ENCODE peak calls at places on chromosomes 1 and 21, in ten cellular contexts. One of them, this sample, is unnamed.

GRCh38 chr1:94961994-94962744 is 35.3 kb upstream of the CNN3 start:
- DNase-seq in ovary: no peak
- DNase-seq in colonic mucosa: no peak
- DNase-seq in uterus: no peak
- DNase-seq in AG10803: no peak
- DNase-seq in fibroblast of mammary gland: no peak
- DNase-seq in NB4: no peak
- DNase-seq in fibroblast of lung: no peak
- DNase-seq in tibial nerve: no peak
- DNase-seq in heart left ventricle: no peak
- DNase-seq in this sample: no peak

GRCh38 chr1:24717867-24718650 is 27.2 kb upstream of the CLIC4 start:
- DNase-seq in ovary: no peak
- DNase-seq in colonic mucosa: no peak
- DNase-seq in uterus: no peak
- DNase-seq in AG10803: no peak
- DNase-seq in fibroblast of mammary gland: no peak
- DNase-seq in NB4: no peak
- DNase-seq in fibroblast of lung: no peak
- DNase-seq in tibial nerve: no peak
- DNase-seq in heart left ventricle: no peak
- DNase-seq in this sample: no peak

GRCh38 chr1:208047476-208047934 is 136.6 kb upstream of the CD34 start:
- DNase-seq in ovary: peak
- DNase-seq in colonic mucosa: peak
- DNase-seq in uterus: peak
- DNase-seq in AG10803: peak
- DNase-seq in fibroblast of mammary gland: peak
- DNase-seq in NB4: no peak
- DNase-seq in fibroblast of lung: peak
- DNase-seq in tibial nerve: peak
- DNase-seq in heart left ventricle: peak
- DNase-seq in this sample: no peak

GRCh38 chr1:66302810-66303209 is 231.1 kb upstream of the SGIP1 start:
- DNase-seq in ovary: no peak
- DNase-seq in colonic mucosa: no peak
- DNase-seq in uterus: no peak
- DNase-seq in AG10803: peak
- DNase-seq in fibroblast of mammary gland: no peak
- DNase-seq in NB4: peak
- DNase-seq in fibroblast of lung: peak
- DNase-seq in tibial nerve: no peak
- DNase-seq in heart left ventricle: no peak
- DNase-seq in this sample: no peak

GRCh38 chr1:7450772-7451171 is 320.3 kb upstream of the VAMP3 start:
- DNase-seq in ovary: no peak
- DNase-seq in colonic mucosa: no peak
- DNase-seq in uterus: no peak
- DNase-seq in AG10803: no peak
- DNase-seq in fibroblast of mammary gland: no peak
- DNase-seq in NB4: no peak
- DNase-seq in fibroblast of lung: no peak
- DNase-seq in tibial nerve: no peak
- DNase-seq in heart left ventricle: no peak
- DNase-seq in this sample: no peak

GRCh38 chr1:108154323-108154722 is 45.8 kb downstream of the SLC25A24 start:
- DNase-seq in ovary: no peak
- DNase-seq in colonic mucosa: no peak
- DNase-seq in uterus: no peak
- DNase-seq in AG10803: no peak
- DNase-seq in fibroblast of mammary gland: peak
- DNase-seq in NB4: no peak
- DNase-seq in fibroblast of lung: peak
- DNase-seq in tibial nerve: no peak
- DNase-seq in heart left ventricle: no peak
- DNase-seq in this sample: no peak

GRCh38 chr21:29829514-29830255 is 110.1 kb downstream of the GRIK1 start:
- DNase-seq in ovary: no peak
- DNase-seq in colonic mucosa: no peak
- DNase-seq in uterus: no peak
- DNase-seq in AG10803: no peak
- DNase-seq in fibroblast of mammary gland: peak
- DNase-seq in NB4: no peak
- DNase-seq in fibroblast of lung: peak
- DNase-seq in tibial nerve: no peak
- DNase-seq in heart left ventricle: no peak
- DNase-seq in this sample: no peak

GRCh38 chr1:185157599-185158469 is 867 bp downstream of the SWT1 start:
- DNase-seq in ovary: no peak
- DNase-seq in colonic mucosa: peak
- DNase-seq in uterus: no peak
- DNase-seq in AG10803: no peak
- DNase-seq in fibroblast of mammary gland: peak
- DNase-seq in NB4: peak
- DNase-seq in fibroblast of lung: peak
- DNase-seq in tibial nerve: no peak
- DNase-seq in heart left ventricle: no peak
- DNase-seq in this sample: peak

GRCh38 chr1:9296850-9297249 is 4.2 kb downstream of the SPSB1 start:
- DNase-seq in ovary: no peak
- DNase-seq in colonic mucosa: no peak
- DNase-seq in uterus: no peak
- DNase-seq in AG10803: no peak
- DNase-seq in fibroblast of mammary gland: no peak
- DNase-seq in NB4: no peak
- DNase-seq in fibroblast of lung: no peak
- DNase-seq in tibial nerve: peak
- DNase-seq in heart left ventricle: no peak
- DNase-seq in this sample: no peak

DNA sequence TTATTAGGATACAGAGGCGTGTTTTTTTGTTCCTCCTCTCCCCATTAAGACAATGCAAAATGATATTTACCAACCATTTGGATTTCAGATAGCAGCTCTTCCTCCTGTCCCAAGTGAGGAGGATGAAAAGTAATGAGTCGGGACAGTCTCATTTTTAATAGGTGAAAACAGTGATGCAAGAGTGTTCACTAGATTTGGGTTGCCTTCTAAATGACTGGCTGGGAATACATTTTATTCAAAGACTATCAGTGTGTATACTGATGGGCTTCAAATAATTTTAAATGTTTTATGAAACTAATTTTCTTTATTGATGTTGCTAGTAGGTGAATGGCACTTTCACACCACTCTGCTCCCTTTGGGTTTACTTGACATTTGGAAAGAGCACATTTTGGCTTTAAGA is 2.1 kb downstream of the RCOR3 start:
- DNase-seq in ovary: no peak
- DNase-seq in colonic mucosa: no peak
- DNase-seq in uterus: no peak
- DNase-seq in AG10803: no peak
- DNase-seq in fibroblast of mammary gland: no peak
- DNase-seq in NB4: peak
- DNase-seq in fibroblast of lung: no peak
- DNase-seq in tibial nerve: no peak
- DNase-seq in heart left ventricle: no peak
- DNase-seq in this sample: no peak
- H3K4me3 ChIP-seq in ovary: peak
- H3K4me3 ChIP-seq in colonic mucosa: peak
- H3K4me3 ChIP-seq in uterus: no peak
- H3K4me3 ChIP-seq in AG10803: peak
- H3K4me3 ChIP-seq in fibroblast of mammary gland: peak
- H3K4me3 ChIP-seq in NB4: peak
- H3K4me3 ChIP-seq in fibroblast of lung: peak
- H3K4me3 ChIP-seq in tibial nerve: peak
- H3K4me3 ChIP-seq in heart left ventricle: peak
- H3K4me3 ChIP-seq in this sample: peak

GRCh38 chr1:41426201-41426890 is 58.1 kb downstream of the EDN2 start:
- DNase-seq in ovary: no peak
- DNase-seq in colonic mucosa: no peak
- DNase-seq in uterus: no peak
- DNase-seq in AG10803: no peak
- DNase-seq in fibroblast of mammary gland: no peak
- DNase-seq in NB4: no peak
- DNase-seq in fibroblast of lung: no peak
- DNase-seq in tibial nerve: no peak
- DNase-seq in heart left ventricle: peak
- DNase-seq in this sample: no peak

GRCh38 chr1:41422306-41422705 is 61.1 kb downstream of the FOXO6 start:
- DNase-seq in ovary: no peak
- DNase-seq in colonic mucosa: no peak
- DNase-seq in uterus: no peak
- DNase-seq in AG10803: no peak
- DNase-seq in fibroblast of mammary gland: no peak
- DNase-seq in NB4: no peak
- DNase-seq in fibroblast of lung: no peak
- DNase-seq in tibial nerve: no peak
- DNase-seq in heart left ventricle: peak
- DNase-seq in this sample: no peak

GRCh38 chr1:41424581-41425118 is 59.8 kb downstream of the EDN2 start:
- DNase-seq in ovary: no peak
- DNase-seq in colonic mucosa: no peak
- DNase-seq in uterus: no peak
- DNase-seq in AG10803: peak
- DNase-seq in fibroblast of mammary gland: no peak
- DNase-seq in NB4: no peak
- DNase-seq in fibroblast of lung: no peak
- DNase-seq in tibial nerve: no peak
- DNase-seq in heart left ventricle: no peak
- DNase-seq in this sample: no peak

GRCh38 chr1:41425369-41425768 is 59.1 kb downstream of the EDN2 start:
- DNase-seq in ovary: no peak
- DNase-seq in colonic mucosa: no peak
- DNase-seq in uterus: no peak
- DNase-seq in AG10803: no peak
- DNase-seq in fibroblast of mammary gland: no peak
- DNase-seq in NB4: no peak
- DNase-seq in fibroblast of lung: no peak
- DNase-seq in tibial nerve: no peak
- DNase-seq in heart left ventricle: no peak
- DNase-seq in this sample: no peak

DNA sequence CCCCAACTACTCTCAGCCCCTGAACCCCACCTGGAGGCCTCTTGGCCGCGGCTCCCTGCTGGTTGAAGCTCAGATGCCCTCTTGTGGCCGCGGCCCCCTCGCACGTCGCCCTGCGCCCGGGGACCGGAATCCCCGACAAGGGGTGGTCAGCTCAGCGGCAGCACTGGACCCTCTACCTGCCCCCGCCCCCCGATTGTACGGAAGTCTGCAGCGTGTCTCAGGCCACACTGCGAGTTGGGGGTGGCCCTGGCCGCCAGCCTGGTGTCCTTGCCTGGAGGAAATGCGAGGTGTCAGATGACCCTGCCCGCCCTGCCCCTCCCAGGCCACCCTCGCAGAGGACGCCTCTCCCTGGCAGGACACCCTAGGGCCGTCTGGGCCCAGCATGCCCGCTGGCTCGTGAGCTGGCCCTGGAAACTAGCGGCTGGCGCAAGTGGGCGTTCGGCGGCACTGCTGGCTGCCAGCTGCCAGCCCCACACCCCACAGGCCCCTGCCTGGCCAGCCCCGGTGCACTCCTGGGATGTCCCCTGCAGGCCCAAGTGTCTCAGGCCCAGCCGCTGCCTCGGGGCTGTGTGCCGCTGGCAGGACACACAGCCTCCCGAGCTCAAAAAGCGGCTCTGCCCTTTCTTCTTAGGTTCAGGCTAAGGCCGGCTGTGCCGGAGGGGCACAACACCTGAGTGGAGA is 60.8 kb downstream of the EDN2 start:
- DNase-seq in ovary: no peak
- DNase-seq in colonic mucosa: no peak
- DNase-seq in uterus: no peak
- DNase-seq in AG10803: no peak
- DNase-seq in fibroblast of mammary gland: no peak
- DNase-seq in NB4: peak
- DNase-seq in fibroblast of lung: no peak
- DNase-seq in tibial nerve: no peak
- DNase-seq in heart left ventricle: peak
- DNase-seq in this sample: no peak
- H3K4me3 ChIP-seq in ovary: no peak
- H3K4me3 ChIP-seq in colonic mucosa: no peak
- H3K4me3 ChIP-seq in uterus: no peak
- H3K4me3 ChIP-seq in AG10803: no peak
- H3K4me3 ChIP-seq in fibroblast of mammary gland: no peak
- H3K4me3 ChIP-seq in NB4: no peak
- H3K4me3 ChIP-seq in fibroblast of lung: no peak
- H3K4me3 ChIP-seq in tibial nerve: no peak
- H3K4me3 ChIP-seq in heart left ventricle: peak
- H3K4me3 ChIP-seq in this sample: no peak

DNA sequence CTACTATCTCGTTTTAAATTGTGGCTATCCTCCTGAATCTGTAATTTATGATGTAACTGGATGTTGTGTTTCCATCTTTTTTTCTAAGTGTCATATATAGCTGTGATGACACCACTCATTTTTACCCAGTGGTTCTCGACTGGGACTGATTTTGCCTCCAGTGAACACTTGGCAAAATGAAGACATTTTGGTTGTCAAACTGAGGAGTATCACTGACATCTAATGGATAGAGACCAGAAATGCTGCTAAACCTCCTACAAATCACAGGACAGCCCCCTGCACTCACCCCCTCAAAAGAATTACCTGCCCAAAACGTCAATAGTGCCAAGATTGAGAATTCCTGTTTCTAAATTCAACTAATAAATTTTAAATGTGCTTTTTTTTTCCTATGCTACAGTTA is 1.9 kb downstream of the TRMT13 start:
- DNase-seq in ovary: no peak
- DNase-seq in colonic mucosa: no peak
- DNase-seq in uterus: no peak
- DNase-seq in AG10803: peak
- DNase-seq in fibroblast of mammary gland: peak
- DNase-seq in NB4: peak
- DNase-seq in fibroblast of lung: peak
- DNase-seq in tibial nerve: no peak
- DNase-seq in heart left ventricle: no peak
- DNase-seq in this sample: no peak
- H3K4me3 ChIP-seq in ovary: no peak
- H3K4me3 ChIP-seq in colonic mucosa: no peak
- H3K4me3 ChIP-seq in uterus: no peak
- H3K4me3 ChIP-seq in AG10803: no peak
- H3K4me3 ChIP-seq in fibroblast of mammary gland: no peak
- H3K4me3 ChIP-seq in NB4: no peak
- H3K4me3 ChIP-seq in fibroblast of lung: no peak
- H3K4me3 ChIP-seq in tibial nerve: no peak
- H3K4me3 ChIP-seq in heart left ventricle: no peak
- H3K4me3 ChIP-seq in this sample: peak

DNA sequence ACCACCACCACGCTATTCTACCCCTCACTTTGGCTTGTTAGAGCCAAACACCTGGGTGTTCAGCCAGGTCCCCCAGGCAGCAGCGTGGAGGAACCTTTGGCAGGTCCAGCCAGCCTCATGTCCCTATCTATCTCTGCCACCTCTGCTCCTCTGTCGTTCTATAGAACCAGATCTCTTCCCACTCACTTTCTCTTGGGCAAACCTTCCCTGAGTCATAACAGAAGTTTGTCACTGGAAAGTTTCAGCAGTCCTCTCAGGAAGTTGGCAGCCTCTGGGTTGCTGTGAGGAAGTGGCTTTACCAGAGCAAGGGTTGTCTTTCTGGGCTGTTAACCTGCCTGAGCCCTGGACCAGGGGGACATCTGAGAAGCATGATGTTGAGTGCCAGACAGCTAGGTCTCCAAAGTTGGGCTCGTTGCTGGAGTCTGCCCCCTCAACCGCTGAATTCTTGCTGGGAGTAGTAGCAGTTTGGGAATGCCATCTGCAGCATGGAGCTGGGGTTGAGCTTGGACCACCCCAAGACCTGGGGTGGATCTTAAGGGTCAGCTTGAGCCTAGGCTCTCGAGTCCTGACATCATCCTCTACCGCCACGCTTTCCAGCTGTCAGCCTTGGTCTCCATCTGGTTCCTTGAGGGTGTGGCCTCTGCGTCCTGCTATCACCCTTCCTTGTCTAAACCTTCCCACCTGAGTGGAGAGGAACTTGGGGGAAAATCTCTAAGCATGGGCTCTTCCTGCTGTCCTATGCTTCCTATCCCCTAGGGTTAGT is 870 bp upstream of the SH3BGRL3 start:
- DNase-seq in ovary: peak
- DNase-seq in colonic mucosa: peak
- DNase-seq in uterus: peak
- DNase-seq in AG10803: peak
- DNase-seq in fibroblast of mammary gland: peak
- DNase-seq in NB4: peak
- DNase-seq in fibroblast of lung: peak
- DNase-seq in tibial nerve: no peak
- DNase-seq in heart left ventricle: peak
- DNase-seq in this sample: peak
- H3K4me3 ChIP-seq in ovary: peak
- H3K4me3 ChIP-seq in colonic mucosa: peak
- H3K4me3 ChIP-seq in uterus: peak
- H3K4me3 ChIP-seq in AG10803: peak
- H3K4me3 ChIP-seq in fibroblast of mammary gland: peak
- H3K4me3 ChIP-seq in NB4: peak
- H3K4me3 ChIP-seq in fibroblast of lung: peak
- H3K4me3 ChIP-seq in tibial nerve: peak
- H3K4me3 ChIP-seq in heart left ventricle: peak
- H3K4me3 ChIP-seq in this sample: peak